ENCODE peak calls at places on chromosomes 13 and 19, in five cellular contexts. V is BJ; N is stimulated activated CD4-positive, alpha-beta T cell treated with anti-CD3 and anti-CD28 coated beads, Interleukin-2, amount 100 ng/mL, for 48 hours; A is posterior cingulate gyrus; R is stimulated activated CD8-positive, alpha-beta memory T cell treated with anti-CD3 and anti-CD28 coated beads, Interleukin-12 subunit alpha, Interleukin-12 subunit beta, amount 100 ng/mL, for 4 hours. S is an unnamed sample.

GRCh38 chr13:61466280-61466679 is 50.6 kb upstream of the PCDH20 start:
- DNase-seq in V (no peak), A (no peak), N (no peak), R (no peak), S (no peak)

GRCh38 chr19:30112666-30113065 is 170.6 kb downstream of the URI1 start:
- DNase-seq in R (no peak), V (no peak), N (no peak), A (no peak), S (no peak)

GRCh38 chr19:2560369-2560768 is 84.4 kb downstream of the GADD45B start:
- DNase-seq in R (no peak), A (peak), N (no peak), V (no peak), S (no peak)

GRCh38 chr19:29624489-29625210 is 18.6 kb downstream of the POP4 start:
- DNase-seq in A (no peak), R (no peak), N (no peak), V (no peak), S (no peak)

GRCh38 chr19:31154021-31154420 is 195.2 kb downstream of the TSHZ3 start:
- DNase-seq in N (no peak), V (peak), A (no peak), R (no peak), S (peak)

GRCh38 chr13:61880576-61881283 is 465.1 kb upstream of the PCDH20 start:
- DNase-seq in N (peak), R (no peak), A (no peak), V (no peak), S (no peak)

GRCh38 chr19:28519950-28520861 is 692.7 kb downstream of the UQCRFS1 start:
- DNase-seq in V (no peak), N (no peak), R (no peak), A (peak), S (no peak)

GRCh38 chr13:94444826-94445225 is 34.7 kb downstream of the DCT start:
- DNase-seq in R (no peak), A (no peak), V (no peak), N (no peak), S (no peak)

GRCh38 chr13:50299546-50300249 is 284.5 kb downstream of the KCNRG start:
- DNase-seq in A (no peak), V (no peak), N (no peak), R (no peak), S (peak)

GRCh38 chr19:54517483-54517882 is 14.9 kb downstream of the LAIR2 start:
- DNase-seq in N (peak), A (no peak), R (no peak), V (no peak), S (no peak)

GRCh38 chr13:35210234-35210633 is 266.3 kb downstream of the MAB21L1 start:
- DNase-seq in R (no peak), N (no peak), A (no peak), V (no peak), S (no peak)

GRCh38 chr13:99377641-99378040 is 70.4 kb upstream of the GPR183 start:
- DNase-seq in N (no peak), R (no peak), A (no peak), V (no peak), S (no peak)

GRCh38 chr13:24060993-24061392 is 99.5 kb upstream of the SPATA13 start:
- DNase-seq in V (no peak), R (no peak), A (no peak), N (no peak), S (no peak)

GRCh38 chr13:48838193-48839000 is 137.3 kb upstream of the FNDC3A start:
- DNase-seq in R (no peak), V (no peak), N (no peak), A (no peak), S (peak)

GRCh38 chr13:25541434-25542123 is 169.8 kb downstream of the ATP8A2 start:
- DNase-seq in N (no peak), R (no peak), V (no peak), A (no peak), S (no peak)

GRCh38 chr19:3573162-3573857 is 566 bp downstream of the HMG20B start:
- DNase-seq in V (no peak), N (peak), A (no peak), R (no peak), S (no peak)

GRCh38 chr19:2239771-2240770 is 3.4 kb downstream of the SF3A2 start:
- DNase-seq in V (no peak), R (no peak), A (no peak), N (no peak), S (no peak)

GRCh38 chr13:51585234-51585672 is 991 bp downstream of the WDFY2 start:
- DNase-seq in A (no peak), N (no peak), V (no peak), R (no peak), S (no peak)

GRCh38 chr13:44972956-44973581 is 16.2 kb downstream of the NUFIP1 start:
- DNase-seq in A (no peak), R (no peak), V (no peak), N (no peak), S (no peak)

GRCh38 chr19:47839913-47840312 is 18.2 kb downstream of the CRX start:
- DNase-seq in A (no peak), N (no peak), R (no peak), V (no peak), S (no peak)

GRCh38 chr13:34458756-34459462 is 483.2 kb upstream of the NBEA start:
- DNase-seq in A (no peak), N (no peak), V (no peak), R (no peak), S (no peak)

GRCh38 chr13:26855071-26855470 is 94.5 kb upstream of the GPR12 start:
- DNase-seq in A (peak), N (no peak), R (no peak), V (no peak), S (no peak)

GRCh38 chr19:49746206-49746958 is 16.7 kb downstream of the TSKS start:
- DNase-seq in V (no peak), R (peak), N (peak), A (no peak), S (no peak)

GRCh38 chr19:6048808-6049405 is 61.4 kb downstream of the RFX2 start:
- DNase-seq in N (peak), V (no peak), R (peak), A (peak), S (no peak)

GRCh38 chr13:94550030-94550738 is 45.8 kb downstream of the TGDS start:
- DNase-seq in R (no peak), A (no peak), N (no peak), V (no peak), S (peak)

GRCh38 chr19:45492627-45493470 is 4.0 kb downstream of the RTN2 start:
- DNase-seq in V (peak), A (peak), N (no peak), R (no peak), S (no peak)

GRCh38 chr19:911197-912033 is 1.6 kb downstream of the R3HDM4 start:
- DNase-seq in R (no peak), A (no peak), V (no peak), N (no peak), S (no peak)

GRCh38 chr13:28574617-28575142 is 79.8 kb upstream of the FLT1 start:
- DNase-seq in V (peak), R (no peak), N (no peak), A (no peak), S (peak)

GRCh38 chr13:89755729-89756492 is 1591.6 kb upstream of the MIR17HG start:
- DNase-seq in V (no peak), R (no peak), N (no peak), A (no peak), S (no peak)

GRCh38 chr19:55676384-55676783 is 1.4 kb downstream of the EPN1 start:
- DNase-seq in N (no peak), V (no peak), R (no peak), A (no peak), S (no peak)

GRCh38 chr13:39148513-39148961 is 110.3 kb downstream of the NHLRC3 start:
- DNase-seq in N (no peak), A (no peak), R (no peak), V (peak), S (peak)

GRCh38 chr19:51948979-51949378 is 21.7 kb downstream of the ZNF613 start:
- DNase-seq in A (peak), N (no peak), R (no peak), V (no peak), S (no peak)

GRCh38 chr19:869245-870177 is 10.0 kb downstream of the CFD start:
- DNase-seq in A (no peak), N (no peak), R (no peak), V (peak), S (peak)

GRCh38 chr13:66322193-66322592 is 907.9 kb downstream of the PCDH9 start:
- DNase-seq in A (no peak), N (no peak), R (no peak), V (no peak), S (no peak)

GRCh38 chr19:52464798-52465470 is 11.6 kb downstream of the ZNF578 start:
- DNase-seq in V (no peak), A (no peak), N (no peak), R (no peak), S (no peak)

GRCh38 chr19:50759886-50760285 is 10.4 kb upstream of the GPR32 start:
- DNase-seq in A (no peak), R (no peak), V (no peak), N (no peak), S (no peak)

GRCh38 chr19:48997972-48998371 is 4.3 kb downstream of the RUVBL2 start:
- DNase-seq in V (no peak), A (no peak), N (peak), R (no peak), S (no peak)